ENCODE peak calls at places on chromosomes 11 and 22, in four cellular contexts. B is anterior cingulate cortex, R is NCI-H2081, H is T follicular helper cell. G is an unnamed sample.

GRCh38 chr11:20161230-20161918 is 1.1 kb upstream of the DBX1 start:
- DNase-seq in B (no peak), R (peak; percentile 10), H (no peak), G (no peak)

GRCh38 chr22:36286096-36286957 is 33.4 kb downstream of the APOL1 start:
- DNase-seq in H (peak; percentile 48), B (peak; percentile 81), R (peak; percentile 46), G (peak; percentile 92)

GRCh38 chr11:92475824-92476223 is 251.2 kb downstream of the FAT3 start:
- DNase-seq in R (no peak), H (no peak), B (no peak), G (no peak)

GRCh38 chr11:130216591-130217132 is 57.1 kb downstream of the ST14 start:
- DNase-seq in B (no peak), R (no peak), H (no peak), G (no peak)

GRCh38 chr11:61035086-61035835 is 63.8 kb downstream of the CD6 start:
- DNase-seq in B (no peak), H (no peak), R (no peak), G (no peak)

GRCh38 chr11:124724854-124725718 is 14.7 kb upstream of the NRGN start:
- DNase-seq in H (no peak), B (no peak), R (no peak), G (no peak)

GRCh38 chr11:62306227-62306626 is 7.4 kb upstream of the SCGB1D4 start:
- DNase-seq in B (no peak), R (no peak), H (no peak), G (no peak)

GRCh38 chr11:129061466-129062194 is 119.0 kb upstream of the TP53AIP1 start:
- DNase-seq in R (no peak), H (no peak), B (no peak), G (no peak)